ENCODE peak calls at places on chromosomes 12 and 14, in five cellular contexts. One of them, this sample, is unnamed.

GRCh38 chr14:54188036-54188666 is 208.7 kb upstream of the CDKN3 start:
- DNase-seq in B cell: no peak
- DNase-seq in fibroblast of mammary gland: no peak
- DNase-seq in SK-N-SH: no peak
- DNase-seq in fibroblast of lung: no peak
- DNase-seq in this sample: no peak

GRCh38 chr14:20622816-20623291 is 18.6 kb downstream of the OR6S1 start:
- DNase-seq in fibroblast of lung: no peak
- DNase-seq in B cell: no peak
- DNase-seq in SK-N-SH: no peak
- DNase-seq in fibroblast of mammary gland: no peak
- DNase-seq in this sample: no peak

GRCh38 chr12:2347844-2348476 is 295.2 kb downstream of the CACNA1C start:
- DNase-seq in fibroblast of lung: no peak
- DNase-seq in B cell: no peak
- DNase-seq in fibroblast of mammary gland: no peak
- DNase-seq in SK-N-SH: no peak
- DNase-seq in this sample: no peak

GRCh38 chr12:12976366-12976765 is 23.7 kb downstream of the HEBP1 start:
- DNase-seq in fibroblast of lung: peak
- DNase-seq in SK-N-SH: no peak
- DNase-seq in B cell: no peak
- DNase-seq in fibroblast of mammary gland: peak
- DNase-seq in this sample: peak

GRCh38 chr12:5567021-5567744 is 135.3 kb downstream of the NTF3 start:
- DNase-seq in fibroblast of mammary gland: no peak
- DNase-seq in SK-N-SH: peak
- DNase-seq in fibroblast of lung: peak
- DNase-seq in B cell: no peak
- DNase-seq in this sample: no peak

GRCh38 chr12:27824126-27824842 is 44.2 kb upstream of the MANSC4 start:
- DNase-seq in SK-N-SH: no peak
- DNase-seq in fibroblast of lung: no peak
- DNase-seq in fibroblast of mammary gland: no peak
- DNase-seq in B cell: no peak
- DNase-seq in this sample: no peak

GRCh38 chr12:128069359-128069997 is 197.5 kb upstream of the TMEM132C start:
- DNase-seq in B cell: no peak
- DNase-seq in SK-N-SH: peak
- DNase-seq in fibroblast of lung: peak
- DNase-seq in fibroblast of mammary gland: peak
- DNase-seq in this sample: no peak

GRCh38 chr12:45655186-45655585 is 74.3 kb upstream of the ARID2 start:
- DNase-seq in B cell: no peak
- DNase-seq in fibroblast of mammary gland: peak
- DNase-seq in SK-N-SH: peak
- DNase-seq in fibroblast of lung: peak
- DNase-seq in this sample: no peak

GRCh38 chr14:76456200-76456599 is 80.3 kb downstream of the ESRRB start:
- DNase-seq in fibroblast of lung: no peak
- DNase-seq in SK-N-SH: peak
- DNase-seq in B cell: no peak
- DNase-seq in fibroblast of mammary gland: peak
- DNase-seq in this sample: no peak

GRCh38 chr12:117090816-117091711 is 8.2 kb downstream of the TESC start:
- DNase-seq in fibroblast of mammary gland: no peak
- DNase-seq in fibroblast of lung: no peak
- DNase-seq in SK-N-SH: no peak
- DNase-seq in B cell: no peak
- DNase-seq in this sample: no peak

GRCh38 chr14:105472496-105472991 is 2.1 kb upstream of the CRIP2 start:
- DNase-seq in B cell: no peak
- DNase-seq in fibroblast of lung: no peak
- DNase-seq in SK-N-SH: peak
- DNase-seq in fibroblast of mammary gland: no peak
- DNase-seq in this sample: no peak

GRCh38 chr12:58241099-58241498 is 299.7 kb downstream of the ATP23 start:
- DNase-seq in fibroblast of mammary gland: no peak
- DNase-seq in SK-N-SH: no peak
- DNase-seq in fibroblast of lung: no peak
- DNase-seq in B cell: no peak
- DNase-seq in this sample: no peak

GRCh38 chr12:8681129-8681902 is 16.5 kb upstream of the RIMKLB start:
- DNase-seq in fibroblast of mammary gland: peak
- DNase-seq in SK-N-SH: no peak
- DNase-seq in B cell: no peak
- DNase-seq in fibroblast of lung: peak
- DNase-seq in this sample: no peak

GRCh38 chr12:108967869-108968540 is 52.9 kb downstream of the SVOP start:
- DNase-seq in fibroblast of lung: no peak
- DNase-seq in fibroblast of mammary gland: peak
- DNase-seq in SK-N-SH: no peak
- DNase-seq in B cell: no peak
- DNase-seq in this sample: no peak

GRCh38 chr14:99261916-99262787 is 9.8 kb downstream of the BCL11B start:
- DNase-seq in fibroblast of lung: no peak
- DNase-seq in fibroblast of mammary gland: no peak
- DNase-seq in SK-N-SH: no peak
- DNase-seq in B cell: no peak
- DNase-seq in this sample: no peak

GRCh38 chr12:95205685-95206084 is 11.6 kb downstream of the FGD6 start:
- DNase-seq in fibroblast of lung: peak
- DNase-seq in B cell: no peak
- DNase-seq in SK-N-SH: no peak
- DNase-seq in fibroblast of mammary gland: peak
- DNase-seq in this sample: no peak

GRCh38 chr12:131711551-131712205 is 788 bp downstream of the SFSWAP start:
- DNase-seq in SK-N-SH: no peak
- DNase-seq in fibroblast of mammary gland: no peak
- DNase-seq in B cell: no peak
- DNase-seq in fibroblast of lung: no peak
- DNase-seq in this sample: no peak

GRCh38 chr12:16285586-16285985 is 8.1 kb upstream of the SLC15A5 start:
- DNase-seq in fibroblast of mammary gland: peak
- DNase-seq in fibroblast of lung: peak
- DNase-seq in SK-N-SH: no peak
- DNase-seq in B cell: no peak
- DNase-seq in this sample: no peak

GRCh38 chr14:99125113-99125512 is 146.9 kb downstream of the BCL11B start:
- DNase-seq in fibroblast of lung: no peak
- DNase-seq in B cell: no peak
- DNase-seq in fibroblast of mammary gland: no peak
- DNase-seq in SK-N-SH: no peak
- DNase-seq in this sample: no peak

GRCh38 chr12:68092976-68093375 is 66.6 kb downstream of the IFNG start:
- DNase-seq in B cell: no peak
- DNase-seq in fibroblast of mammary gland: no peak
- DNase-seq in SK-N-SH: no peak
- DNase-seq in fibroblast of lung: no peak
- DNase-seq in this sample: no peak

GRCh38 chr12:120126635-120127005 is 10.1 kb upstream of the RAB35 start:
- DNase-seq in fibroblast of lung: peak
- DNase-seq in B cell: no peak
- DNase-seq in fibroblast of mammary gland: peak
- DNase-seq in SK-N-SH: no peak
- DNase-seq in this sample: no peak

GRCh38 chr12:42144424-42145196 is at the start of gene GXYLT1:
- DNase-seq in SK-N-SH: peak
- DNase-seq in B cell: peak
- DNase-seq in fibroblast of mammary gland: peak
- DNase-seq in fibroblast of lung: peak
- DNase-seq in this sample: peak

GRCh38 chr12:42143401-42144173 is 1.1 kb downstream of the GXYLT1 start:
- DNase-seq in fibroblast of lung: peak
- DNase-seq in B cell: no peak
- DNase-seq in fibroblast of mammary gland: peak
- DNase-seq in SK-N-SH: peak
- DNase-seq in this sample: no peak

GRCh38 chr12:42145197-42145549 is 499 bp upstream of the GXYLT1 start:
- DNase-seq in SK-N-SH: no peak
- DNase-seq in fibroblast of mammary gland: no peak
- DNase-seq in fibroblast of lung: no peak
- DNase-seq in B cell: no peak
- DNase-seq in this sample: no peak

GRCh38 chr12:42144174-42144423 is 575 bp downstream of the GXYLT1 start:
- DNase-seq in fibroblast of lung: no peak
- DNase-seq in SK-N-SH: no peak
- DNase-seq in B cell: no peak
- DNase-seq in fibroblast of mammary gland: no peak
- DNase-seq in this sample: no peak

DNA sequence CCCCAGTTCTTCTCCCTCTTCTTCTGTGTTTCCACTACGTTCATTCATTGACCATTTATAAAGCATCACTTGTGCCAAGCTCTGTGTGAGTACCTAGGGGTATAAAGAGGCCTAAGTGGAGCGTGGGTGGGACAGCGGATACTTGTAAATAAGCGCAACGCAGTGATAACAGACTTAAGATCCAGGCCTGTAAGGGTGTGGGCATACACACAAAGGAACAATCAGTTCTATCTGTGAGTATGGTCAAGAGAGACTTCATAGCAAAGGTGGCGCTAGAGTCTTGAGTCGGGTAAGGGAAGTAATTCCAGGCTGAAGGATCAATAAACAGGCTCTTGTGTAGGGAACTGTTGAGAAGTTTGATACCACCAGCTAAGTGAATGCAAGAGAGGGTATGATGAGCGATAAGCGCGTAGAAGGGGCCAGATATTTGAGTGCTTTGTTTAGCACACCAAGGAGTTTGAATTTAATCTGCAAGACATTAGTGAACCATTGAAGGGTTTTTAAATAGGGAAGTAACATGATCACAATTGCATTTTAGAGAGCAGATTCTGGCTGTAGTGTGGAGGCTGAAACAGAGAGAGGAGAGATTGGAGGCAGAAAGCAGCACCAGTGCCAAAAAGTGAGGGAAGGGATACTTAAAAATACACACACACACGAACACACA is 1.0 kb upstream of the GXYLT1 start:
- DNase-seq in fibroblast of mammary gland: peak
- DNase-seq in SK-N-SH: no peak
- DNase-seq in fibroblast of lung: no peak
- DNase-seq in B cell: no peak
- DNase-seq in this sample: no peak
- TF ChIP-seq CTCF in fibroblast of mammary gland: no peak
- TF ChIP-seq CTCF in SK-N-SH: no peak
- TF ChIP-seq CTCF in fibroblast of lung: no peak
- TF ChIP-seq CTCF in B cell: no peak
- TF ChIP-seq CTCF in this sample: no peak

DNA sequence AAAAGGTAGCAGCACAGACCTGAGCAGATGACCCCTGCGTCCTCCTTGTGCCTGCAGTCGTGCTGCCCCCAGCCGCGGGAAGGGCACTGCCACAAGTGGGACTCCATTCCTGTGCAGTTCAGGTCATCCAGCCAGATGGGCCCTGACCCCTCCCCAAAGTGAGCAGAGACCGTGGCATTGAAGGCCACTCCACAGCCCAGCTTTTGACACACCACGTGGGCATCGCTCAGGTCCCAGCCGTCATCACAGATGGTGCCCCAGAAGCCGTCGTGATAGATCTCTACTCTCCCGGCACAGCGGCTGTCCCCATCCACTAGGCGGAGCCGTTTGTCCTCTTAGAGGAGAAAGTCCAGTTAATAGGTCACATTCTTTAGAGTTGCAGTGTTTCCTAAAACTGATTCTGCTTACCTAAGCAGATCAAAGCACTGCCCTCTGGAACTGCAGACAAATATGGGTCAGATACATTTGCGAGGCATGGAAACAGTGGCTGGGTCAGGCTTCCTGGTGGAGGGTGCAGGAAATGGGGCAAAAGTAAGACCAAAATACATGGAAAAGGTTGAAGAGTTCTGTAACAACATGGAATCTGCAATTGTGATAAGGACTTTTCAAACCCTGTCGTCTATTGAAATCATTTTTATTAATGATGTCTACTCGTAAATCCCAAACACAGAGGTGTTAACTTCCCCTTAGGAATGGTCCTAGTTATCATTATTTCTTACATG is 69.4 kb downstream of the CD163L1 start:
- DNase-seq in fibroblast of lung: no peak
- DNase-seq in fibroblast of mammary gland: peak
- DNase-seq in B cell: no peak
- DNase-seq in SK-N-SH: peak
- DNase-seq in this sample: no peak
- TF ChIP-seq CTCF in fibroblast of lung: peak
- TF ChIP-seq CTCF in fibroblast of mammary gland: peak
- TF ChIP-seq CTCF in B cell: peak
- TF ChIP-seq CTCF in SK-N-SH: peak
- TF ChIP-seq CTCF in this sample: peak

DNA sequence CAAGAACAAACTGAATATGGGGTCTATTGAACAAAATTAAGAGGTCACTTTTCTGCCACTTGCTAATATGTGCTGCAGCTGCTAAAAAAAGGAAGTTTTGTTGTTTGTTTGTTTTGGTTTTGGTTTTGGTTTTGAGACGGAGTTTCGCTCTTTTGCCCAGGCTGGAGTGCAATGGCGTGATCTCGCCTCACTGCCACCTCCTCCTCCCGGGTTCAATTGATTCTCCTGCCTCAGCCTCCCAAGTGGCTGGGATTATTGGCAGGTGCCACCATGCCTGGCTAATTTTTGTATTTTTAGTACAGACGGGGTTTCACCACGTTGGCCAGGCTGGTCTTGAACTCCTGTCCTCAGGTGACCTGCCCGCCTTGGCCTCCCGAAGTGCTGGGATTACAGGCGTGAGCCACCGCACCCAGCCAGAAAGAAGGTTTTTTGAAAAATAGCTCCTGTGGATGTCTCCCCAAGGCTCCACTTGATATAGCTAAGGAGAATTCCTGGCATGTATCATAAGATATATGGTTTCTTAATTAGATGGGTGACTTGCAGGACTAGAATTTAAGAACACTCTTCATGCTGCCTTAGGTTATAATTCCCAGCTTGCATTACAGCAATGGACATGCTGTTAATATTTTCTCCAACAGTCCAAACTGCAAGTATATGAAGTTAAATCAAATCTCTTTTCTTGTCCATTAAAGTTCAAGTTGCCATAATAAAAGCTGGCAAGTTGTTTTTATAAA is 237.6 kb upstream of the AMIGO2 start:
- DNase-seq in SK-N-SH: no peak
- DNase-seq in fibroblast of mammary gland: no peak
- DNase-seq in fibroblast of lung: peak
- DNase-seq in B cell: no peak
- DNase-seq in this sample: no peak
- TF ChIP-seq CTCF in SK-N-SH: no peak
- TF ChIP-seq CTCF in fibroblast of mammary gland: no peak
- TF ChIP-seq CTCF in fibroblast of lung: no peak
- TF ChIP-seq CTCF in B cell: peak
- TF ChIP-seq CTCF in this sample: no peak

DNA sequence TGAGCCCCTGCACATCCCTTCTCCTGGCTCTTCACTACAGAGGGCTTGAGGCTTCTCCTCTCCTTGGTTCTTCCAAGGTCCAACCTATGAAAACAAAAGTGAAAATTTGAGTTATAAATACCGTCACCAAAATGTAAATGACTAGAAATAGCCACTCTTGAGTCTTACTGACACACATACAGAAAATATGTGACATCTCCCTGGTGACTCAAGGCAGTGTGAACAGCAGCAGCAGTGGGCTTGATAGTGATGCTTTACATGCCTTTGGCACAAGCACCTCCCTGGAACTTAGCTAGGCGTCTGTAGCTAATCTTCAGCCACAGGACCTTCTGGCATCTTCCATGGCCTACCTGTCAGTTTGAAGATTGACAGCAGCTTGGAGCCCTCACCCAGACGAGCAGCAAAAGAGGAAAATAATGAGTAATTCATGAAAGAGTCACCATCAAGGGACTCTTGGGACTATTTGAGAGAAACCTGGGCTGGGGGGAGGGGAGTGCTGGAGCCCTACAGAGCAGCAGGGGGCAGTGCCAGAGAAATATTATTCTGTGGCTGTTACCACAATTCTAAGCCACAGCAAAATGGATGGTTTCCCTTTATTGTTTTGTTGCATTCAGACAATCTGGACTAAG is 158.0 kb downstream of the KCNK10 start:
- DNase-seq in fibroblast of mammary gland: no peak
- DNase-seq in SK-N-SH: no peak
- DNase-seq in fibroblast of lung: peak
- DNase-seq in B cell: no peak
- DNase-seq in this sample: no peak
- TF ChIP-seq CTCF in fibroblast of mammary gland: no peak
- TF ChIP-seq CTCF in SK-N-SH: no peak
- TF ChIP-seq CTCF in fibroblast of lung: no peak
- TF ChIP-seq CTCF in B cell: no peak
- TF ChIP-seq CTCF in this sample: no peak

This sample was measured in AG09319.